ENCODE peak calls at places on chromosomes 1 and 21, in nine cellular contexts. H, O, W, V, G, M, F, L and C are unnamed samples.

GRCh38 chr1:11376981-11377583 is 101.9 kb upstream of the DISP3 start:
- DNase-seq in V (no peak), F (no peak), L (no peak), M (no peak), W (no peak), O (no peak), H (no peak), G (peak), C (no peak)

GRCh38 chr1:78113156-78113916 is 67.6 kb downstream of the GIPC2 start:
- DNase-seq in V (no peak), F (no peak), H (no peak), O (no peak), M (no peak), W (no peak), G (no peak), L (peak), C (no peak)

GRCh38 chr1:230215529-230215928 is 148.5 kb downstream of the GALNT2 start:
- DNase-seq in O (no peak), G (no peak), V (no peak), H (no peak), M (no peak), F (no peak), W (no peak), L (no peak), C (no peak)

GRCh38 chr1:44707959-44708831 is 22.8 kb downstream of the RNU5D-1 start:
- DNase-seq in V (peak), W (no peak), G (no peak), O (peak), F (no peak), H (peak), M (no peak), L (peak), C (no peak)

GRCh38 chr1:43913051-43913501 is 20.5 kb upstream of the ARTN start:
- DNase-seq in M (no peak), W (no peak), G (no peak), V (no peak), H (no peak), L (no peak), F (no peak), O (no peak), C (no peak)

GRCh38 chr1:209387969-209388329 is 195.6 kb upstream of the CAMK1G start:
- DNase-seq in L (peak), H (peak), M (no peak), W (no peak), G (no peak), F (no peak), O (peak), V (no peak), C (no peak)

GRCh38 chr1:204001166-204001901 is 71.6 kb upstream of the SOX13 start:
- DNase-seq in H (no peak), W (no peak), O (no peak), V (no peak), M (no peak), L (no peak), F (no peak), G (no peak), C (no peak)

GRCh38 chr1:233608988-233609387 is 4.9 kb upstream of the KCNK1 start:
- DNase-seq in G (no peak), H (no peak), F (no peak), O (no peak), V (no peak), M (no peak), W (no peak), L (no peak), C (no peak)

GRCh38 chr1:226185153-226186036 is 1.1 kb downstream of the ACBD3 start:
- DNase-seq in L (peak), M (no peak), W (no peak), O (peak), H (peak), F (no peak), G (no peak), V (no peak), C (no peak)

GRCh38 chr1:156444407-156445001 is 56.1 kb downstream of the MEF2D start:
- DNase-seq in L (peak), M (no peak), O (no peak), W (peak), H (no peak), F (no peak), V (no peak), G (no peak), C (no peak)

GRCh38 chr1:9244501-9245229 is 10.1 kb downstream of the H6PD start:
- DNase-seq in V (no peak), W (no peak), M (no peak), O (peak), F (no peak), G (peak), H (no peak), L (peak), C (no peak)

GRCh38 chr1:1908506-1908791 is 6.6 kb upstream of the CALML6 start:
- DNase-seq in F (no peak), W (no peak), O (no peak), G (no peak), H (no peak), V (no peak), L (peak), M (no peak), C (no peak)

GRCh38 chr21:39103689-39104088 is 79.6 kb downstream of the PSMG1 start:
- DNase-seq in O (no peak), L (no peak), M (no peak), W (no peak), H (no peak), V (peak), F (no peak), G (no peak), C (no peak)

GRCh38 chr1:236677641-236678235 is 8.6 kb upstream of the ACTN2 start:
- DNase-seq in W (no peak), H (no peak), M (no peak), F (no peak), G (no peak), L (peak), O (peak), V (no peak), C (no peak)

GRCh38 chr1:239436286-239436685 is 49.9 kb downstream of the CHRM3 start:
- DNase-seq in G (no peak), O (no peak), L (no peak), W (no peak), M (no peak), V (no peak), F (no peak), H (no peak), C (no peak)

GRCh38 chr1:96715482-96715881 is 6.1 kb upstream of the PTBP2 start:
- DNase-seq in F (no peak), G (no peak), O (no peak), L (no peak), V (no peak), W (no peak), H (no peak), M (no peak), C (no peak)

GRCh38 chr1:152169356-152170025 is 10.5 kb upstream of the RPTN start:
- DNase-seq in G (no peak), H (no peak), W (no peak), O (no peak), L (no peak), F (no peak), M (no peak), V (no peak), C (no peak)

GRCh38 chr1:20178634-20179368 is 7.1 kb upstream of the UBXN10 start:
- DNase-seq in F (no peak), H (no peak), O (no peak), G (no peak), M (no peak), L (no peak), W (no peak), V (no peak), C (no peak)

GRCh38 chr1:68426594-68426993 is 23.2 kb downstream of the RPE65 start:
- DNase-seq in V (no peak), O (no peak), W (no peak), L (no peak), F (no peak), G (no peak), H (no peak), M (no peak), C (no peak)

GRCh38 chr1:239389703-239390102 is 3.3 kb downstream of the CHRM3 start:
- DNase-seq in M (no peak), L (no peak), W (no peak), F (no peak), O (no peak), V (peak), G (no peak), H (peak), C (no peak)

GRCh38 chr1:170863600-170863999 is 71.7 kb upstream of the MROH9 start:
- DNase-seq in H (no peak), L (no peak), G (no peak), M (no peak), V (no peak), O (no peak), F (no peak), W (no peak), C (no peak)

GRCh38 chr21:31735518-31735992 is 3.6 kb upstream of the SCAF4 start:
- DNase-seq in F (no peak), O (no peak), V (no peak), M (no peak), L (no peak), G (no peak), W (no peak), H (no peak), C (no peak)

GRCh38 chr1:59366352-59366751 is 69.5 kb downstream of the FGGY start:
- DNase-seq in O (no peak), L (peak), M (no peak), V (no peak), F (no peak), H (peak), G (no peak), W (no peak), C (no peak)

GRCh38 chr1:21635138-21635535 is 34.0 kb downstream of the RAP1GAP start:
- DNase-seq in G (no peak), O (peak), V (no peak), F (no peak), W (no peak), M (no peak), L (no peak), H (no peak), C (no peak)

GRCh38 chr1:30775433-30775975 is 17.9 kb upstream of the LAPTM5 start:
- DNase-seq in W (no peak), H (no peak), O (no peak), L (no peak), G (no peak), F (no peak), V (no peak), M (no peak), C (no peak)

GRCh38 chr1:229283183-229283611 is 12.3 kb downstream of the RAB4A start:
- DNase-seq in F (no peak), V (no peak), W (no peak), L (no peak), O (no peak), G (no peak), M (no peak), H (no peak), C (no peak)

GRCh38 chr1:54716299-54717047 is 812 bp downstream of the TTC4 start:
- DNase-seq in O (peak), W (no peak), F (no peak), L (peak), M (no peak), H (peak), G (no peak), V (no peak), C (peak)

GRCh38 chr21:45517249-45518065 is 24.8 kb downstream of the SLC19A1 start:
- DNase-seq in H (no peak), F (no peak), L (no peak), O (no peak), V (no peak), W (no peak), G (no peak), M (no peak), C (peak)

GRCh38 chr1:158924677-158925076 is 6.7 kb upstream of the PYHIN1 start:
- DNase-seq in L (no peak), H (no peak), G (no peak), F (no peak), V (no peak), M (no peak), W (no peak), O (no peak), C (no peak)

GRCh38 chr1:156198831-156199349 is 5.0 kb downstream of the SLC25A44 start:
- DNase-seq in L (no peak), V (no peak), O (no peak), W (no peak), H (no peak), F (no peak), M (no peak), G (no peak), C (no peak)

GRCh38 chr1:25022361-25023189 is 92.5 kb upstream of the RUNX3 start:
- DNase-seq in F (no peak), O (peak), G (peak), H (peak), V (peak), L (peak), M (peak), W (peak), C (peak)

GRCh38 chr1:973459-974292 is 7.4 kb downstream of the PLEKHN1 start:
- DNase-seq in W (no peak), G (no peak), V (no peak), O (no peak), L (no peak), F (no peak), H (no peak), M (no peak), C (no peak)

GRCh38 chr1:44283524-44284173 is 70.4 kb downstream of the DMAP1 start:
- DNase-seq in O (no peak), G (no peak), H (peak), M (no peak), L (no peak), W (no peak), V (no peak), F (peak), C (no peak)